ENCODE peak calls at places on chromosomes 13 and 19, in seven cellular contexts. G, C, K, E, W, A and D are unnamed samples.

GRCh38 chr13:68030152-68030809 is 800.1 kb upstream of the PCDH9 start:
- DNase-seq in G (no peak), C (no peak), K (no peak), E (no peak), W (no peak), A (no peak), D (no peak)

GRCh38 chr19:5149508-5149907 is 180.6 kb downstream of the KDM4B start:
- DNase-seq in G (peak), C (no peak), K (no peak), E (no peak), W (no peak), A (no peak), D (no peak)

GRCh38 chr19:56725829-56726424 is 54.4 kb upstream of the ZNF835 start:
- DNase-seq in G (no peak), C (no peak), K (no peak), E (no peak), W (no peak), A (no peak), D (no peak)

GRCh38 chr13:31328549-31329229 is 128.9 kb downstream of the B3GLCT start:
- DNase-seq in G (no peak), C (no peak), K (peak), E (no peak), W (no peak), A (no peak), D (no peak)

GRCh38 chr19:45757696-45758095 is 11.4 kb downstream of the SIX5 start:
- DNase-seq in G (no peak), C (no peak), K (no peak), E (no peak), W (no peak), A (no peak), D (no peak)

GRCh38 chr13:44651209-44651608 is 75.1 kb upstream of the TSC22D1 start:
- DNase-seq in G (no peak), C (peak), K (no peak), E (no peak), W (no peak), A (no peak), D (no peak)

GRCh38 chr19:36605101-36605838 is at the start of gene ZNF382:
- DNase-seq in G (peak), C (peak), K (peak), E (peak), W (no peak), A (peak), D (peak)

GRCh38 chr13:70339738-70340137 is 231.5 kb upstream of the KLHL1 start:
- DNase-seq in G (no peak), C (peak), K (peak), E (no peak), W (peak), A (no peak), D (no peak)

GRCh38 chr13:97121894-97122293 is 100.2 kb upstream of the MBNL2 start:
- DNase-seq in G (no peak), C (no peak), K (peak), E (no peak), W (no peak), A (no peak), D (no peak)

GRCh38 chr19:54189020-54189667 is at the start of gene MBOAT7:
- DNase-seq in G (no peak), C (no peak), K (no peak), E (no peak), W (no peak), A (no peak), D (no peak)

GRCh38 chr19:778910-779653 is 18.2 kb upstream of the PTBP1 start:
- DNase-seq in G (peak), C (peak), K (peak), E (peak), W (no peak), A (no peak), D (no peak)

GRCh38 chr19:50242586-50242985 is 39.2 kb downstream of the MYH14 start:
- DNase-seq in G (no peak), C (no peak), K (no peak), E (no peak), W (no peak), A (no peak), D (no peak)

GRCh38 chr13:113897966-113898365 is 34.1 kb upstream of the GAS6 start:
- DNase-seq in G (no peak), C (no peak), K (no peak), E (no peak), W (no peak), A (no peak), D (no peak)

GRCh38 chr19:51919606-51920005 is 7.7 kb upstream of the ZNF613 start:
- DNase-seq in G (no peak), C (no peak), K (no peak), E (no peak), W (no peak), A (no peak), D (no peak)

GRCh38 chr13:97749174-97749573 is 204.3 kb upstream of the IPO5 start:
- DNase-seq in G (no peak), C (peak), K (no peak), E (no peak), W (no peak), A (no peak), D (no peak)

GRCh38 chr13:78197231-78197630 is 278.6 kb upstream of the EDNRB start:
- DNase-seq in G (no peak), C (no peak), K (no peak), E (no peak), W (no peak), A (no peak), D (no peak)

GRCh38 chr13:53001444-53001843 is 27.2 kb upstream of the OLFM4 start:
- DNase-seq in G (no peak), C (no peak), K (no peak), E (no peak), W (no peak), A (no peak), D (no peak)
- H3K27ac ChIP-seq in G (no peak), C (no peak), K (no peak), E (no peak), W (no peak), A (no peak), D (no peak)

GRCh38 chr19:35037716-35038622 is 3.6 kb upstream of the HPN start:
- DNase-seq in G (no peak), C (no peak), K (no peak), E (peak), W (no peak), A (no peak), D (no peak)
- H3K27ac ChIP-seq in G (no peak), C (no peak), K (no peak), E (peak), W (no peak), A (no peak), D (no peak)

GRCh38 chr19:2638417-2638940 is 64.0 kb downstream of the GNG7 start:
- DNase-seq in G (peak), C (no peak), K (no peak), E (no peak), W (no peak), A (no peak), D (no peak)

GRCh38 chr19:2636897-2637683 is 65.4 kb downstream of the GNG7 start:
- DNase-seq in G (peak), C (peak), K (peak), E (peak), W (no peak), A (peak), D (peak)

GRCh38 chr19:2634960-2635359 is 67.5 kb downstream of the GNG7 start:
- DNase-seq in G (no peak), C (no peak), K (no peak), E (peak), W (no peak), A (no peak), D (no peak)

GRCh38 chr19:2634228-2634951 is 68.1 kb downstream of the GNG7 start:
- DNase-seq in G (no peak), C (no peak), K (no peak), E (peak), W (no peak), A (no peak), D (peak)

DNA sequence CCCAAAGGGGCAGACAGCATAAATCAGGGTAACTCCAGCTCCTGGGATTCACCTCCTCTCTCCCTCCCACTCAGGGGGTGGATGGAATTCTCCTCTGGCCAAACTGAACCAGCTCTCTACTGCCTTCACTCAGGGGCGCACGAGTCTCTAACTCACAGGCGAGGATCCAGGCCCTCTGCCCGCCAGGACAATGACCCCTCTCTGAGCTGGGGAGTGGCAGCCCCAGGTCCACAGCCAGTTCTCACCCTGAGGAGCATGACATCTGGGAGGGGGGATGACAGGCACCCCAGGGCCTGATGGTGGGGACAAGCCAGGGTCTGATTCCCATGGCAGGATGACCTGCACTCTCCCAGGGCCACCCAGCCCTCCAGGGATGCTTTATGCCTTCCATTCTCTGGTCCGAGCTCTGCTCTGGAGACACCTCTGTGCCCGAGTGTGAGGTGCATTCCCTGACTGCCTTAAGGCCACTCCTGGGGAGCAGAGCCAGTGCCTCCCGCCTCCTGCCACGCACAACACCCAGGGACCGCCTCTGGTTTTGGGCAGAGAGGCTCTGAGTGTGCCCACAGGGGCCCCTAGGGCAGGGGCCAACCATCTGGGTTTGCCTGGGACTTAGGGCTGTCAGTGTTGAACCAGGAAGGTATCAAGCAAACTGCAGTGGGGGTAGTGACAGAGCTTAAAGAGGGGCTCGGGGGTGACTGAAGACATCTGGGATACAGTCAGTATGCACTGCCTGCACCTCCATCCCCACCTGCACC is 66.2 kb downstream of the GNG7 start:
- DNase-seq in G (peak), C (no peak), K (no peak), E (no peak), W (no peak), A (peak), D (no peak)
- H3K27ac ChIP-seq in G (no peak), C (no peak), K (no peak), E (no peak), W (no peak), A (peak), D (no peak)

DNA sequence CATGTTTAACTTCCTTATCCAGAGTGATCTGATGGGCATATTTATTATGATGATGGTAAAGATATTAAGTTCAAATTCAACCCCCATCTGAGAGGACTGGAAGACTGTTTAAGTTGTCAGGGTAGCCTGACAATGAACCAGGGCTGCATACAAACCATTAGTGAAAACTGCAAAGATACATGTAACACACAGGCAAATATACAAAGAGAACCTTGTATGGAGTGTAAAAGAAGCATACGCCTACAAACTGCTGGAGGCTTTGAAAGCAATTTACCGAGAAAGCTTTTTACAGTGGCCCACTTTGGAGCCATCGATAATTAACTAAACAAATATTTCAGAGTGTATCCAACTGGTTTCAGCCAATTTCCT is 231.4 kb upstream of the SPRY2 start:
- DNase-seq in G (no peak), C (no peak), K (no peak), E (no peak), W (no peak), A (no peak), D (no peak)
- H3K27ac ChIP-seq in G (no peak), C (no peak), K (no peak), E (no peak), W (no peak), A (no peak), D (no peak)

DNA sequence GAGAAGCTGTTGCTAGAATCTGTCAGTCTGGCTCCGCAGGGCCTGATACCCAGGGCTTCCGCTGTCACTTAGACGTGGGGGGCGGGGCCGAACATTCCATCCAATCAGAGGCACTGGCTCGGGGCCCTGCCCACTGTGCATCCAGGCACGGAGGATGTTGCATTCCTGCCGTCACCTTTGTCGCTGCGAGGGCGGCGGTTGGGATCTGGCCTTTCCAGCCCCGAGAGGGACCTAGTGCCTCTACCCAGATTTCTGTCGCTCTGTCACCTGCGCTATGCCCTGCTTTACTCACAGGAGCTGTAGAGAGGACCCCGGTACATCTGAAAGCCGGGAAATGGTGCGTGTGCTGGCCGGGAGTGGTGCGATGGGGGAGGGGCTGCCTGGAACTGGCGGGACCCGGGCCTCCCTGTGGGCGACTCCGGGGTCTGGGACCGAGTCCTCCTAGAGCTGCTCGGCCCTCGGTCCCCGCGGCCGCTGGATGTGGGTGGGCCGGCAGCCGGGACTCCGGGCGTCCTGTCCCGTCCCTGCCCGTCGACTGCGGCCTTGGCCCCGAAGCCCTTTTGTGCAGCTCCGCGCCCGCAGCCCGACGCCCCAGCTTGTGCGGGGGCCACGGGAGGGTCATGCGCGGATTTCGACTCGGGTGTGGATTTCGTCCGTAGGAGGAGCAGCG is at the start of gene ZNF439:
- DNase-seq in G (peak), C (peak), K (peak), E (peak), W (peak), A (peak), D (peak)
- H3K27ac ChIP-seq in G (peak), C (no peak), K (no peak), E (peak), W (no peak), A (peak), D (peak)

GRCh38 chr13:43390582-43390981 is 367.2 kb downstream of the DNAJC15 start:
- DNase-seq in G (no peak), C (no peak), K (no peak), E (no peak), W (no peak), A (no peak), D (no peak)

GRCh38 chr13:43390101-43390500 is 366.7 kb downstream of the DNAJC15 start:
- DNase-seq in G (no peak), C (no peak), K (no peak), E (no peak), W (no peak), A (no peak), D (no peak)

GRCh38 chr13:43387880-43388279 is 364.5 kb downstream of the DNAJC15 start:
- DNase-seq in G (no peak), C (no peak), K (no peak), E (no peak), W (no peak), A (no peak), D (no peak)

GRCh38 chr13:43389573-43389972 is 366.2 kb downstream of the DNAJC15 start:
- DNase-seq in G (no peak), C (no peak), K (no peak), E (no peak), W (no peak), A (no peak), D (no peak)

GRCh38 chr13:43388282-43389034 is 365.1 kb downstream of the DNAJC15 start:
- DNase-seq in G (no peak), C (no peak), K (no peak), E (no peak), W (no peak), A (no peak), D (no peak)
- H3K27ac ChIP-seq in G (peak), C (no peak), K (no peak), E (no peak), W (no peak), A (no peak), D (no peak)

GRCh38 chr19:13817615-13818371 is 22.6 kb downstream of the ZSWIM4 start:
- DNase-seq in G (no peak), C (peak), K (no peak), E (peak), W (peak), A (no peak), D (no peak)
- H3K27ac ChIP-seq in G (no peak), C (peak), K (no peak), E (no peak), W (peak), A (no peak), D (no peak)

DNA sequence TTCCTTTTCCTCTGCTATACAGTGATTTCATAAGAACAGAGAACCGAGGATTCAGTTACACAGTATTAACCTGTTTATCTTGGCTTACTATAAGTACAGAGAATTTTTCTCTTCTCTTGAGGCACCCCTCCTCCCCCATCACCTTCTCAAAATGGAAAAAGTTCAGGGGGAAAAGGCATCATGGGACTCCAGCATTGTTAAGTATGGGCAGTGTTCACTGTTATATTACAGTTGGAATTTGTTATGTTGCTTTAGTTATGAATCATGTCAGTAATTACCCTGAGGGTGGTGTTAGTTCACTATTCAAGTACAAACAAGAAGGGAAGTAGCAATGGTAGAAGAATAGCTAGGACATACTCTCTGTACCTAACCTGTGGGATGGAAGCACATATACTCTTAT is 12.1 kb downstream of the LPAR6 start:
- DNase-seq in G (no peak), C (no peak), K (peak), E (no peak), W (no peak), A (no peak), D (peak)
- H3K27ac ChIP-seq in G (peak), C (no peak), K (peak), E (no peak), W (no peak), A (peak), D (peak)

DNA sequence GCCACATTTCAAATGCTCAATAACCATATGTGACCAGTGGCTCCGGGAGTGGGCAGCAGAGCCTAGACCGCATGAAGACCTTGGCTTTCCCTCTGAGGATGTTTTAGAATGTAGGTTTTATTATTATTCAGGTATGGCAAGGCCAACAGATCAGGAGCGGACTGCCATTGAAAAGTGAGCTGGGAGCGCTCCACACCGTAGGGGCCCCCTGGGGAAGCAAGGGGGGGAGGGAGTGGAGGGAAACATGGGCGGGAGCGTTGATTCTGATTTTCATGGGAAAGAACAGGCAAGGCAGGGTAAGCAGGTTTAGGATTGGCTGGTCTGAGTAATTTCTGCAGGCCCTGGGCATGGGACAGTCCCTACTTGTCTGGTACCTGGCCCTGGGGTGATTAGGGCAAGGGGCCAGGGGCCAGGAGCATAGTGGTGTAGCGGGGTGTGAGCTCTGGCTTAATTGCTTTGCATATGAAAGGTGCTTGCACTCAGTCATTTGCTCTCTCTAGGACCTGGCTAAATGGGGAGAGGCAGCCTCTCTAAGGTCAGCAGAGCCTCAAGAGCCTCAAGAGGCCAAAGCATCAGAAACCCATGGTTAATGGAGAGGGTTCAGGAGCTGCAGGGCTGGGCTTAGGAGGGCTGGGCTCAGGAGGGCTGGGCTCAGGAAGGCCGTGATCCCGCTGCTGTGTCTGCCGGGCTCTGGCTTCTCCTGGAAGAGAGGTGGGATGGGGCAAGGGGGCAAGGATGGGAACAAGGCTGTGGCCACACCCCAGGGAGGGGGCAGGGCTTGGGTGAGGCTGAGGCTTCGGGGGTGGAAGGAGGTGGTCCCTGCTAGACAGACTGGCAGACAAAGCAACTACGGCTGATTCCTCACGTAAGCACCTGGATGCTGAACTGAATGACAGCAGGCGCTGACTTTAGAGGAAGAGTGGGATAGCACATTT is 82.0 kb upstream of the WASF3 start:
- DNase-seq in G (no peak), C (peak), K (no peak), E (no peak), W (peak), A (no peak), D (no peak)
- H3K27ac ChIP-seq in G (no peak), C (peak), K (no peak), E (peak), W (peak), A (no peak), D (no peak)